ENCODE peak calls at places on chromosomes 4 and X, in five cellular contexts. G, E, W, F and L are unnamed samples.

GRCh38 chrX:29962061-29962460 is 253.3 kb upstream of the MAGEB2 start:
- DNase-seq in G (no peak), E (no peak), W (no peak), F (no peak), L (no peak)

GRCh38 chr4:108492816-108493595 is 127.4 kb upstream of the RPL34 start:
- DNase-seq in G (no peak), E (no peak), W (no peak), F (peak; percentile 27), L (no peak)

GRCh38 chrX:145178268-145178667 is 69.0 kb upstream of the SPANXN1 start:
- DNase-seq in G (no peak), E (no peak), W (no peak), F (no peak), L (no peak)

GRCh38 chrX:119512145-119512800 is 44.0 kb downstream of the SLC25A5 start:
- DNase-seq in G (peak; percentile 31), E (peak; percentile 26), W (peak; percentile 55), F (peak; percentile 9), L (peak; percentile 62)

GRCh38 chr4:38955957-38956356 is 76.3 kb downstream of the TMEM156 start:
- DNase-seq in G (no peak), E (no peak), W (no peak), F (no peak), L (no peak)

GRCh38 chrX:148732743-148733142 is 232.3 kb downstream of the AFF2 start:
- DNase-seq in G (no peak), E (no peak), W (no peak), F (no peak), L (no peak)

GRCh38 chrX:103151799-103152198 is 58.9 kb upstream of the NXF3 start:
- DNase-seq in G (no peak), E (no peak), W (no peak), F (no peak), L (no peak)

GRCh38 chrX:115625577-115626301 is 64.8 kb downstream of the PLS3 start:
- DNase-seq in G (no peak), E (no peak), W (peak; percentile 28), F (no peak), L (no peak)

GRCh38 chrX:140141444-140142029 is 176.2 kb upstream of the CXorf66 start:
- DNase-seq in G (no peak), E (peak; percentile 15), W (peak; percentile 1), F (peak; percentile 29), L (no peak)